ENCODE peak calls at places on chromosomes 2 and 18, in six cellular contexts. One of them, this sample, is unnamed.

GRCh38 chr2:233380132-233381012 is 26.1 kb downstream of the DGKD start:
- DNase-seq in GM12878: no peak
- DNase-seq in keratinocyte: no peak
- DNase-seq in pancreas: no peak
- DNase-seq in prostate gland: no peak
- DNase-seq in GM12865: peak; percentile 41
- DNase-seq in this sample: no peak

GRCh38 chr2:108139521-108139920 is 100.2 kb upstream of the SULT1C3 start:
- DNase-seq in GM12878: no peak
- DNase-seq in keratinocyte: no peak
- DNase-seq in pancreas: no peak
- DNase-seq in prostate gland: no peak
- DNase-seq in GM12865: peak; percentile 24
- DNase-seq in this sample: no peak

GRCh38 chr2:102041351-102041750 is 49.6 kb downstream of the IL1R2 start:
- DNase-seq in GM12878: no peak
- DNase-seq in keratinocyte: no peak
- DNase-seq in pancreas: no peak
- DNase-seq in prostate gland: no peak
- DNase-seq in GM12865: no peak
- DNase-seq in this sample: peak; percentile 83

GRCh38 chr18:28115149-28115550 is 61.8 kb downstream of the CDH2 start:
- DNase-seq in GM12878: no peak
- DNase-seq in keratinocyte: peak; percentile 53
- DNase-seq in pancreas: no peak
- DNase-seq in prostate gland: no peak
- DNase-seq in GM12865: no peak
- DNase-seq in this sample: peak; percentile 75

GRCh38 chr2:144508162-144508765 is 11.7 kb downstream of the ZEB2 start:
- DNase-seq in GM12878: no peak
- DNase-seq in keratinocyte: no peak
- DNase-seq in pancreas: no peak
- DNase-seq in prostate gland: no peak
- DNase-seq in GM12865: no peak
- DNase-seq in this sample: peak; percentile 52

GRCh38 chr2:62999905-63000304 is 50.7 kb upstream of the OTX1 start:
- DNase-seq in GM12878: no peak
- DNase-seq in keratinocyte: peak; percentile 30
- DNase-seq in pancreas: no peak
- DNase-seq in prostate gland: no peak
- DNase-seq in GM12865: no peak
- DNase-seq in this sample: peak; percentile 45

GRCh38 chr18:492451-492850 is 8.1 kb downstream of the COLEC12 start:
- DNase-seq in GM12878: no peak
- DNase-seq in keratinocyte: no peak
- DNase-seq in pancreas: no peak
- DNase-seq in prostate gland: no peak
- DNase-seq in GM12865: no peak
- DNase-seq in this sample: no peak

GRCh38 chr2:237064203-237065061 is 21.3 kb upstream of the COPS8 start:
- DNase-seq in GM12878: no peak
- DNase-seq in keratinocyte: no peak
- DNase-seq in pancreas: no peak
- DNase-seq in prostate gland: no peak
- DNase-seq in GM12865: no peak
- DNase-seq in this sample: no peak

GRCh38 chr2:6913415-6914157 is 3.6 kb upstream of the RNF144A start:
- DNase-seq in GM12878: no peak
- DNase-seq in keratinocyte: no peak
- DNase-seq in pancreas: no peak
- DNase-seq in prostate gland: no peak
- DNase-seq in GM12865: peak; percentile 19
- DNase-seq in this sample: no peak

GRCh38 chr2:99607454-99607853 is 117.6 kb upstream of the REV1 start:
- DNase-seq in GM12878: no peak
- DNase-seq in keratinocyte: no peak
- DNase-seq in pancreas: no peak
- DNase-seq in prostate gland: no peak
- DNase-seq in GM12865: no peak
- DNase-seq in this sample: no peak

GRCh38 chr18:54647176-54647575 is 56.1 kb downstream of the DYNAP start:
- DNase-seq in GM12878: no peak
- DNase-seq in keratinocyte: no peak
- DNase-seq in pancreas: no peak
- DNase-seq in prostate gland: peak; percentile 36
- DNase-seq in GM12865: peak; percentile 38
- DNase-seq in this sample: peak; percentile 3

GRCh38 chr2:104919127-104919526 is 65.2 kb downstream of the POU3F3 start:
- DNase-seq in GM12878: no peak
- DNase-seq in keratinocyte: no peak
- DNase-seq in pancreas: no peak
- DNase-seq in prostate gland: no peak
- DNase-seq in GM12865: no peak
- DNase-seq in this sample: no peak

GRCh38 chr2:37080674-37081073 is 3.5 kb downstream of the HEATR5B start:
- DNase-seq in GM12878: no peak
- DNase-seq in keratinocyte: no peak
- DNase-seq in pancreas: no peak
- DNase-seq in prostate gland: no peak
- DNase-seq in GM12865: no peak
- DNase-seq in this sample: no peak

GRCh38 chr2:8096484-8096883 is 585.4 kb upstream of the ID2 start:
- DNase-seq in GM12878: no peak
- DNase-seq in keratinocyte: no peak
- DNase-seq in pancreas: no peak
- DNase-seq in prostate gland: no peak
- DNase-seq in GM12865: no peak
- DNase-seq in this sample: no peak

GRCh38 chr18:47184419-47185050 is 8.4 kb upstream of the IER3IP1 start:
- DNase-seq in GM12878: no peak
- DNase-seq in keratinocyte: no peak
- DNase-seq in pancreas: no peak
- DNase-seq in prostate gland: no peak
- DNase-seq in GM12865: peak; percentile 30
- DNase-seq in this sample: peak; percentile 20

GRCh38 chr2:235378944-235379343 is 114.9 kb upstream of the AGAP1 start:
- DNase-seq in GM12878: no peak
- DNase-seq in keratinocyte: no peak
- DNase-seq in pancreas: no peak
- DNase-seq in prostate gland: no peak
- DNase-seq in GM12865: no peak
- DNase-seq in this sample: no peak

GRCh38 chr18:79275992-79276391 is 119.7 kb upstream of the NFATC1 start:
- DNase-seq in GM12878: peak; percentile 37
- DNase-seq in keratinocyte: no peak
- DNase-seq in pancreas: no peak
- DNase-seq in prostate gland: no peak
- DNase-seq in GM12865: peak; percentile 69
- DNase-seq in this sample: peak; percentile 65

GRCh38 chr2:231565915-231566594 is 26.6 kb upstream of the TEX44 start:
- DNase-seq in GM12878: no peak
- DNase-seq in keratinocyte: no peak
- DNase-seq in pancreas: no peak
- DNase-seq in prostate gland: no peak
- DNase-seq in GM12865: no peak
- DNase-seq in this sample: no peak

GRCh38 chr18:41135146-41135545 is 819.9 kb upstream of the PIK3C3 start:
- DNase-seq in GM12878: no peak
- DNase-seq in keratinocyte: no peak
- DNase-seq in pancreas: no peak
- DNase-seq in prostate gland: no peak
- DNase-seq in GM12865: no peak
- DNase-seq in this sample: no peak

GRCh38 chr2:120766758-120767351 is 31.2 kb downstream of the GLI2 start:
- DNase-seq in GM12878: no peak
- DNase-seq in keratinocyte: no peak
- DNase-seq in pancreas: peak; percentile 38
- DNase-seq in prostate gland: no peak
- DNase-seq in GM12865: no peak
- DNase-seq in this sample: no peak

GRCh38 chr18:63508634-63509033 is 31.9 kb downstream of the SERPINB5 start:
- DNase-seq in GM12878: no peak
- DNase-seq in keratinocyte: no peak
- DNase-seq in pancreas: no peak
- DNase-seq in prostate gland: no peak
- DNase-seq in GM12865: no peak
- DNase-seq in this sample: no peak

GRCh38 chr2:179263460-179264237 is 983 bp downstream of the SESTD1 start:
- DNase-seq in GM12878: no peak
- DNase-seq in keratinocyte: no peak
- DNase-seq in pancreas: peak; percentile 85
- DNase-seq in prostate gland: no peak
- DNase-seq in GM12865: peak; percentile 30
- DNase-seq in this sample: peak; percentile 29

GRCh38 chr2:53104263-53104662 is 663.3 kb upstream of the CHAC2 start:
- DNase-seq in GM12878: no peak
- DNase-seq in keratinocyte: peak; percentile 40
- DNase-seq in pancreas: no peak
- DNase-seq in prostate gland: no peak
- DNase-seq in GM12865: no peak
- DNase-seq in this sample: peak; percentile 17

GRCh38 chr2:45283764-45284620 is 274.7 kb upstream of the SIX2 start:
- DNase-seq in GM12878: no peak
- DNase-seq in keratinocyte: peak; percentile 55
- DNase-seq in pancreas: no peak
- DNase-seq in prostate gland: no peak
- DNase-seq in GM12865: no peak
- DNase-seq in this sample: peak; percentile 73

GRCh38 chr2:55415300-55415699 is 4.4 kb downstream of the CCDC88A start:
- DNase-seq in GM12878: no peak
- DNase-seq in keratinocyte: no peak
- DNase-seq in pancreas: no peak
- DNase-seq in prostate gland: no peak
- DNase-seq in GM12865: no peak
- DNase-seq in this sample: no peak

GRCh38 chr18:2672410-2672809 is 16.9 kb downstream of the SMCHD1 start:
- DNase-seq in GM12878: no peak
- DNase-seq in keratinocyte: no peak
- DNase-seq in pancreas: no peak
- DNase-seq in prostate gland: no peak
- DNase-seq in GM12865: no peak
- DNase-seq in this sample: no peak

GRCh38 chr2:207285451-207285771 is 119.7 kb upstream of the KLF7 start:
- DNase-seq in GM12878: no peak
- DNase-seq in keratinocyte: no peak
- DNase-seq in pancreas: no peak
- DNase-seq in prostate gland: no peak
- DNase-seq in GM12865: peak; percentile 43
- DNase-seq in this sample: no peak

GRCh38 chr2:103002954-103003353 is 241.1 kb downstream of the TMEM182 start:
- DNase-seq in GM12878: no peak
- DNase-seq in keratinocyte: no peak
- DNase-seq in pancreas: no peak
- DNase-seq in prostate gland: no peak
- DNase-seq in GM12865: no peak
- DNase-seq in this sample: no peak

DNA sequence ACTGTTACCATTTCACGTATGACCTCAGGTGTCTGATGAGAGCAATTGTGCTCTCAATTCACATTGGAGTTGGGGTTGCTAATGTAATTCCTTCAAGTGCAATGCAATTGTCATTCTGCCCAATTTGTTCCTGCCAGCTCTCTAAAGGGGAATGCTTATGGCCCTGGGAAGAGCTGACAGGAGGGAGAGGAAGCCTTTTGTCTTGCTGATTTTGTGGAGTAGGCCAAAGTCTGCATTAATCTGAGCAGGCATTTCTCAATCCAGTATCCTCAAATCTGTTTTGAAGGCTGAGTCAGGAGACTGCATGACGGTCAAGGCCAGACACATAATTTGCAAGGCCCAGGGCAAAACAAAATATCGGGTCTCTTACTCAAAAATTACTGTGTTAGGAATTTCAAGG is 326.4 kb upstream of the SPHKAP start:
- DNase-seq in GM12878: no peak
- DNase-seq in keratinocyte: no peak
- DNase-seq in pancreas: no peak
- DNase-seq in prostate gland: no peak
- DNase-seq in GM12865: no peak
- DNase-seq in this sample: peak; percentile 20
- H3K4me3 ChIP-seq in GM12878: no peak overlapping the region
- H3K4me3 ChIP-seq in keratinocyte: no peak overlapping the region
- H3K4me3 ChIP-seq in pancreas: no peak overlapping the region
- H3K4me3 ChIP-seq in prostate gland: no peak overlapping the region
- H3K4me3 ChIP-seq in GM12865: no peak overlapping the region
- H3K4me3 ChIP-seq in this sample: no peak overlapping the region

GRCh38 chr2:136932700-136933099 is 167.4 kb downstream of the THSD7B start:
- DNase-seq in GM12878: no peak
- DNase-seq in keratinocyte: no peak
- DNase-seq in pancreas: no peak
- DNase-seq in prostate gland: no peak
- DNase-seq in GM12865: peak; percentile 34
- DNase-seq in this sample: no peak
- TF ChIP-seq CTCF in GM12878: peak; percentile 51
- TF ChIP-seq CTCF in keratinocyte: peak; percentile 78
- TF ChIP-seq CTCF in pancreas: no peak
- TF ChIP-seq CTCF in prostate gland: no peak
- TF ChIP-seq CTCF in GM12865: peak; percentile 50
- TF ChIP-seq CTCF in this sample: peak; percentile 40

DNA sequence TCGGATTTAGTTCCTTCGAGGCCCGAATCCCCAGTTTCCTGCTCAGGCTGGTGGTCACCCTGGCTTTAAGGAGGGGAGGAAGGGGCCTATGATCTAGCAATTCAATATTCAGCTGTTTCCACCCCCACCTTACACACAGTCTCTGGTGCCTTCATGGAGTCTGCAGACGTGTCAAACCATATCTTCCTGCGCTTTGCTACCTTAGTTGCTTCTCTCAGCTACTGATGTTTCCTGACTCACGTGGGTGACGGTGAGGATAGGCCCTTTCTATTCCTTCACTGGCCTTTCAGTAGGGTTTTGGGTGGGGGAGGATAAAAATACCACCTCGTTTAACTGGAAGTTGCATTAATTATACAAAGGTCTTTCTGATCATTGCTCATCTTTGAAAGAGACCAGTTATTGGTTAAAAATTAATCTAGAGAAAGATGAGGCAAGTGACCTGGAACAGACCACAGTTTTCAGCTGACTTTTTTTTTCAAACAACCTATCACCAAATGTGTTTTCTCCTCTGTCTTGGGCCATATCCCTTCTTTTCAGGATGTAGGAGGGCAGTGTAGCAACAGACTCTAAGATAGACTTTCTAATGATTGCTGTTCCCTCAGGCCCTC is 49.7 kb downstream of the SH2D6 start:
- DNase-seq in GM12878: no peak
- DNase-seq in keratinocyte: no peak
- DNase-seq in pancreas: no peak
- DNase-seq in prostate gland: no peak
- DNase-seq in GM12865: no peak
- DNase-seq in this sample: no peak
- H3K4me3 ChIP-seq in GM12878: no peak overlapping the region
- H3K4me3 ChIP-seq in keratinocyte: no peak overlapping the region
- H3K4me3 ChIP-seq in pancreas: no peak overlapping the region
- H3K4me3 ChIP-seq in prostate gland: no peak overlapping the region
- H3K4me3 ChIP-seq in GM12865: no peak overlapping the region
- H3K4me3 ChIP-seq in this sample: no peak overlapping the region

DNA sequence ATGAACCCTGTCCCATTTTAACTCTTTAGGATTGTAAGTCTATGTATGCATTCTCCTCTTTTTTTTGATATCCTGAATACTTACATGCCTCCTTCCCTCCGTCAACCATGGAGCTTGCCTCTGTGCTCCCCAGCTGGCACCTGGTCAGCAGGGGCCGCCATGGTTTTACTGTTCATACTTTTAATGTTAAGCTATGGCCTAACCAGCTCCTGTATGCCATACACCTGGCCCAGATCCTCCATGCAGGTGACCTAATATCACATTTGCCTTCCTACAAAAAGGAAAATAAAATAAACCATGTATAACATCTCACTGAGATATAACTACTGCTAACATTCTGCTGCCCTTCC is 283.1 kb upstream of the TRIB2 start:
- DNase-seq in GM12878: no peak
- DNase-seq in keratinocyte: no peak
- DNase-seq in pancreas: no peak
- DNase-seq in prostate gland: no peak
- DNase-seq in GM12865: peak; percentile 10
- DNase-seq in this sample: no peak
- TF ChIP-seq CTCF in GM12878: no peak
- TF ChIP-seq CTCF in keratinocyte: no peak
- TF ChIP-seq CTCF in pancreas: no peak
- TF ChIP-seq CTCF in prostate gland: no peak
- TF ChIP-seq CTCF in GM12865: no peak
- TF ChIP-seq CTCF in this sample: no peak